ENCODE peak calls at places on chromosomes 3 and 15, in five cellular contexts. H, P, K, Q and J are unnamed samples. For H3K4me1, the result is how much of the 10 kb centered on the place peaks cover.

GRCh38 chr15:36495464-36495863 is 84.0 kb upstream of the CDIN1 start:
- DNase-seq in K (no peak), P (no peak), Q (peak), H (no peak), J (no peak)

GRCh38 chr3:9397911-9398714 is 698 bp downstream of the SETD5 start:
- DNase-seq in Q (peak), P (peak), H (peak), K (peak), J (no peak)

GRCh38 chr15:88315221-88315878 is 58.8 kb upstream of the NTRK3 start:
- DNase-seq in Q (no peak), P (no peak), H (no peak), K (no peak), J (no peak)

GRCh38 chr3:138389841-138390581 is 41.6 kb downstream of the MRAS start:
- DNase-seq in Q (peak), H (peak), K (peak), P (peak), J (peak)

GRCh38 chr3:39107874-39108308 is 411 bp downstream of the TTC21A start:
- DNase-seq in H (no peak), Q (peak), P (no peak), K (peak), J (no peak)

GRCh38 chr15:33026614-33027013 is 167.9 kb downstream of the FMN1 start:
- DNase-seq in Q (no peak), K (no peak), P (no peak), H (no peak), J (no peak)

GRCh38 chr3:159804726-159805410 is 183.8 kb upstream of the IL12A start:
- DNase-seq in Q (peak), H (peak), P (peak), K (peak), J (peak)

GRCh38 chr15:42735382-42736165 is 1.4 kb downstream of the CDAN1 start:
- DNase-seq in K (no peak), H (no peak), Q (no peak), P (no peak), J (no peak)

GRCh38 chr3:186640473-186640818 is 247 bp downstream of the FETUB start:
- DNase-seq in K (peak), P (no peak), H (peak), Q (peak), J (peak)

GRCh38 chr3:126070146-126070545 is 13.8 kb downstream of the SLC41A3 start:
- DNase-seq in K (no peak), P (no peak), H (no peak), Q (no peak), J (no peak)

GRCh38 chr3:173745952-173746682 is 348.6 kb downstream of the NLGN1 start:
- DNase-seq in K (peak), P (peak), Q (peak), H (peak), J (peak)

GRCh38 chr15:25742421-25743159 is 120.5 kb downstream of the ATP10A start:
- DNase-seq in Q (no peak), K (no peak), P (no peak), H (no peak), J (no peak)

GRCh38 chr3:153138267-153139210 is 23.5 kb upstream of the RAP2B start:
- DNase-seq in P (peak), Q (peak), K (peak), H (peak), J (peak)

GRCh38 chr3:185424435-185424834 is 61.5 kb downstream of the MAP3K13 start:
- DNase-seq in K (no peak), Q (no peak), P (no peak), H (no peak), J (no peak)

GRCh38 chr3:12405432-12406272 is 78.6 kb upstream of the TSEN2 start:
- DNase-seq in K (peak), Q (peak), P (peak), H (peak), J (peak)

GRCh38 chr3:165786013-165786412 is 51.2 kb downstream of the BCHE start:
- DNase-seq in P (no peak), Q (no peak), H (no peak), K (no peak), J (no peak)

GRCh38 chr15:100183921-100184480 is 157.8 kb downstream of the ADAMTS17 start:
- DNase-seq in K (no peak), P (no peak), Q (no peak), H (no peak), J (no peak)

GRCh38 chr3:142237891-142238290 is 12.5 kb upstream of the GK5 start:
- DNase-seq in K (peak), Q (no peak), P (no peak), H (no peak), J (no peak)

GRCh38 chr3:157460253-157460652 is 23.6 kb downstream of the PTX3 start:
- DNase-seq in K (peak), Q (peak), H (no peak), P (no peak), J (peak)

GRCh38 chr3:168524129-168524528 is 428.4 kb upstream of the GOLIM4 start:
- DNase-seq in K (no peak), P (no peak), H (no peak), Q (no peak), J (no peak)

GRCh38 chr3:45143673-45144670 is 2.2 kb downstream of the CDCP1 start:
- DNase-seq in H (no peak), P (no peak), Q (peak), K (no peak), J (no peak)

DNA sequence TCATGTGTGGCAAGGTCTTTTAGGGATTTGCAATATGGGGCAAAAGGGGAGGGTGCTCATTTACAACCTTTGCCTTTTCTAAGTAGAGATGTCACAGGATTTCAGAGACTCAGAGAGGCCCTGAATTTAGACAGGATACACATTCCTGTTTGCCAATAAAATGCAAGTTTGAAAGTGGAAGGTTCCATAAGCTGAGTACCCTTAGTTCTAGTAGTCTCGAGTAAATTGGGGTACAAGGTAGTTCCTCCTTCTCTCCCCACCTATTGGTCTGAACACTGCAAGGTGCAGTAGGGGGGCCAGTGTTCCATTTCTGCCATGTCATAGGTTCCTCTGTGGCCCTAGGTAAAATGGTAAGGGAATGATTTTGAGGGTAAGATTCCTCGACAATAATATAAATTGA is 5.8 kb downstream of the SOX2 start:
- DNase-seq in Q (no peak), P (no peak), H (no peak), K (no peak), J (no peak)
- TF ChIP-seq EZH2 in Q (no peak), P (no peak), H (no peak), K (no peak), J (no peak)

DNA sequence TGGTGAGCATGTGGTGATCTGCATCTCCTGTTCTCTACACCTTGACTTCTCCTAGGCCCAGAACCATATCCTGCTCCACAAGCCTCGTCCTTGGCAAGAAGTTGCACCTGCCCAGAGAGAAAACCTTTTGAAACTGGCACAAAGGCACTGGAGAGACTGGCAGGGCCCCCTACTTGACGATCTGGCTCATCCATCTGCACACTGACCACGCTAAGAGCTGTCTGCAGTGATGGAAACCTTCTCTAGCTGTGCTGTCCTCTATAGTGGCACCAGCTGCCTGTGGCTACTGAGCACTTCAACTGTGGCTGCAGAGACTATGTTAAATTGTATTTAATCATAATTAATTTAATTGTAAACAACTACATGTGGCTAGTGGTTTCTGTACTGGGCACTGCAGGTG is 26.2 kb upstream of the SRP14 start:
- DNase-seq in P (no peak), H (no peak), K (no peak), Q (no peak), J (no peak)
- H3K4me1 ChIP-seq in P (under half), H (under half), K (under half), Q (under half), J (half or more)

GRCh38 chr3:27483117-27484001 is 825 bp downstream of the SLC4A7 start:
- DNase-seq in K (peak), Q (peak), H (peak), P (peak), J (peak)
- TF ChIP-seq EZH2 in K (no peak), Q (no peak), H (no peak), P (no peak), J (no peak)

DNA sequence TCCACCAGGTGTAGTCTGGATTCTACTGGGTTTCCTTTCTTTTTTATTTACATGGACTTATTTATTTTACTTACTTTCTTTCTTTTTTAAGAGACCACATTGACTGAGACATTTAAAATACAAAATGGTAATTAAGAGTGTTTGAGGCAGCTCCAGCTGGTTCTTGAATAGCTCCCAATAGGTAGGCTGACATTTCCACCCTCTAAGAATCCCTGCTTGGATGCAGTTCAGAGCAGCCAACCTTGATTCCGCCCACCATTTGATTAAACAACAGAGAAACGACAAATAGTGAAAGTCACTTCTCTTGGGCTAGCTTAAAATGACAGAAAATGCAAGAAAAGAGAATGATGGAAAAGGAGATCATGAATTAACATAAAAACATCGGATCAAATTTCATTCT is 270.5 kb downstream of the TUSC7 start:
- DNase-seq in H (no peak), P (no peak), K (no peak), Q (no peak), J (no peak)
- H3K4me1 ChIP-seq in H (under half), P (under half), K (under half), Q (under half), J (under half)

GRCh38 chr3:141050913-141051632 is at the start of gene SPSB4:
- DNase-seq in K (peak), H (peak), P (peak), Q (peak), J (no peak)

GRCh38 chr3:141050576-141050912 is 603 bp upstream of the SPSB4 start:
- DNase-seq in Q (no peak), H (peak), P (no peak), K (no peak), J (no peak)

GRCh38 chr3:141049681-141050080 is 1.5 kb upstream of the SPSB4 start:
- DNase-seq in H (peak), K (peak), Q (peak), P (no peak), J (no peak)

GRCh38 chr3:141052570-141053069 is 1.5 kb downstream of the SPSB4 start:
- DNase-seq in Q (no peak), H (no peak), P (no peak), K (no peak), J (no peak)

GRCh38 chr3:141051641-141052569 is 758 bp downstream of the SPSB4 start:
- DNase-seq in H (no peak), Q (peak), P (peak), K (no peak), J (no peak)
- TF ChIP-seq EZH2 in H (no peak), Q (peak), P (no peak), K (no peak), J (no peak)

GRCh38 chr15:78052545-78052944 is 25.0 kb downstream of the TBC1D2B start:
- DNase-seq in P (no peak), H (no peak), Q (no peak), K (no peak), J (no peak)
- H3K4me1 ChIP-seq in P (half or more), H (under half), Q (under half), K (half or more), J (under half)

GRCh38 chr15:59997070-59997701 is 6.9 kb upstream of the FOXB1 start:
- DNase-seq in K (no peak), Q (no peak), H (no peak), P (no peak), J (peak)
- TF ChIP-seq EZH2 in K (peak), Q (no peak), H (peak), P (peak), J (no peak)

GRCh38 chr15:60384526-60385127 is 13.2 kb downstream of the ANXA2 start:
- DNase-seq in K (peak), Q (no peak), H (no peak), P (no peak), J (no peak)
- H3K4me1 ChIP-seq in K (half or more), Q (under half), H (under half), P (under half), J (half or more)